ENCODE peak calls at places on chromosomes 13 and 19, in six cellular contexts. G, Q, Z, V, I and R are unnamed samples.

GRCh38 chr13:23547000-23547590 is 23.1 kb upstream of the TNFRSF19 start:
- DNase-seq in I (peak; percentile 9), V (no peak), Q (peak; percentile 51), Z (no peak), G (no peak), R (no peak)

GRCh38 chr13:77009011-77009410 is 17.1 kb downstream of the CLN5 start:
- DNase-seq in V (no peak), G (no peak), I (no peak), Z (no peak), Q (no peak), R (no peak)

GRCh38 chr13:83515267-83515666 is 367.0 kb downstream of the SLITRK1 start:
- DNase-seq in Z (no peak), G (no peak), Q (no peak), I (no peak), V (no peak), R (no peak)

GRCh38 chr19:13152356-13152853 is 2.2 kb downstream of the IER2 start:
- DNase-seq in Z (no peak), G (no peak), V (no peak), I (no peak), Q (no peak), R (no peak)

GRCh38 chr19:9945319-9945966 is 9.1 kb upstream of the OLFM2 start:
- DNase-seq in Q (peak; percentile 57), G (peak; percentile 65), I (peak; percentile 73), V (peak; percentile 98), Z (peak; percentile 83), R (no peak)

GRCh38 chr19:55005684-55006488 is 32.2 kb downstream of the GP6 start:
- DNase-seq in V (no peak), Z (no peak), I (no peak), Q (peak; percentile 83), G (peak; percentile 32), R (peak; percentile 80)

GRCh38 chr19:12364391-12365093 is 941 bp downstream of the ZNF442 start:
- DNase-seq in Z (no peak), V (no peak), I (peak; percentile 15), G (peak; percentile 29), Q (peak; percentile 18), R (no peak)

GRCh38 chr13:42832341-42833153 is 51.2 kb downstream of the FAM216B start:
- DNase-seq in Q (no peak), V (peak; percentile 87), G (no peak), Z (no peak), I (peak; percentile 31), R (peak; percentile 49)

GRCh38 chr13:106836186-106836802 is 268.4 kb upstream of the ARGLU1 start:
- DNase-seq in I (no peak), Q (no peak), V (no peak), G (no peak), Z (no peak), R (no peak)

GRCh38 chr19:50214699-50215543 is 11.5 kb downstream of the MYH14 start:
- DNase-seq in Z (no peak), I (peak; percentile 90), V (no peak), Q (no peak), G (peak; percentile 88), R (no peak)

GRCh38 chr19:49343127-49343526 is 7.9 kb downstream of the CD37 start:
- DNase-seq in Q (no peak), Z (no peak), V (no peak), I (peak; percentile 4), G (no peak), R (no peak)

GRCh38 chr13:24821207-24821606 is 57.2 kb downstream of the RNF17 start:
- DNase-seq in I (no peak), Z (no peak), Q (no peak), G (no peak), V (no peak), R (no peak)

GRCh38 chr13:92225861-92226260 is 827.4 kb downstream of the GPC5 start:
- DNase-seq in I (no peak), Q (no peak), Z (no peak), G (no peak), V (no peak), R (no peak)

GRCh38 chr19:42290523-42291436 is 11.2 kb upstream of the PRR19 start:
- DNase-seq in Z (no peak), G (no peak), Q (peak; percentile 45), I (no peak), V (no peak), R (no peak)

GRCh38 chr19:5154129-5154798 is 185.4 kb downstream of the KDM4B start:
- DNase-seq in Z (no peak), Q (peak; percentile 79), V (no peak), G (peak; percentile 49), I (peak; percentile 38), R (no peak)

GRCh38 chr19:2246801-2247361 is 2.2 kb upstream of the AMH start:
- DNase-seq in V (no peak), Z (no peak), G (no peak), Q (no peak), I (no peak), R (no peak)

GRCh38 chr19:2180881-2181617 is 17.3 kb downstream of the DOT1L start:
- DNase-seq in V (no peak), G (no peak), Z (no peak), Q (peak; percentile 24), I (no peak), R (no peak)

GRCh38 chr13:83881917-83882625 is at the start of gene SLITRK1:
- DNase-seq in G (no peak), Z (no peak), V (peak; percentile 11), I (no peak), Q (peak; percentile 91), R (no peak)

GRCh38 chr13:76048126-76048525 is 412.0 kb downstream of the LMO7 start:
- DNase-seq in I (no peak), G (no peak), V (no peak), Q (no peak), Z (no peak), R (no peak)

GRCh38 chr13:74767031-74767430 is 632.8 kb upstream of the KLF12 start:
- DNase-seq in Q (no peak), Z (no peak), V (no peak), I (no peak), G (no peak), R (no peak)

GRCh38 chr13:50079278-50080157 is 64.3 kb downstream of the KCNRG start:
- DNase-seq in V (no peak), Z (no peak), I (no peak), G (no peak), Q (no peak), R (no peak)

GRCh38 chr13:25882732-25883357 is 169.0 kb downstream of the SHISA2 start:
- DNase-seq in I (no peak), V (no peak), Z (no peak), G (no peak), Q (no peak), R (no peak)

DNA sequence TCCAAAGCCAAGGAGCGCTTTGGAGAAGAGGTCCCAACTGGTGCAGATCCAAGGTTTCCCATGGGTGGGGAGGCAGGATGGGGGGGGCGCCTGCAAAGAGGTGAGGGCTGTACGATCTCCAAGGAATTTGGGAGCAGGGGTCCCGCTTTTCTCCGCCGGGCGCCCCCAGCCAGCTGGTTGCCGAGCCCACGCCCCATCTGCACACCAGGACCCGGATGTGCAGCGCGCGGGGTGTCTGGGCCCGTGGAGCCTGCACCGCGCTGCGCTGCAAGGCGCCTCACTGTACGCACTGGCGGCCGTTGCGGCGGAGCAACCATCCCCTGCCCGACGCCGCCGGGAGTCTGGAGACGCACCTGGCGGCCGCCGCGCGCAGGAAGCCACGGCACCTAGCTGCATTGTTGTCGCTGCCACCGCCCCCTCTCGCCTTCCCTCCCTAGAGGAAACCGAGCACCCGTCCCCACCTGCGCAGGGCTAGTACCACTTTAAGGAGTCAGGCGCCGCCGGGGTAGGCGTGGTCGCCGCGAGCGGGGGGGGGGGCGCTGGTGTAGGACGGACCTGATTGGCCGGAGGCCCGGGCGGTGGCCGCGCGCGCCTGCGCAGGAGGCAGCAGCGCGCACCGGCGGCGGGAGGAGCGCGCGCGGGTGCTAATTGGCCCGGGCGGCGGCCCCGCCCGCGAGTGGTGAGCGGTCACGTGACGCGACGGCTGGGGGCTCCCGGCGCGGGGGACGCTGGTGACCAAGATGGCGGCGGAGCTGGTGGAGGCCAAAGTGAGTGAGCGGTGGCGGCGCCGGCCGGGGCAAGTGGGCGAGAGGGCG is at the start of gene PIAS4:
- DNase-seq in G (peak; percentile 96), Q (peak; percentile 98), I (peak; percentile 96), V (peak; percentile 82), Z (peak; percentile 84), R (peak; percentile 92)
- TF ChIP-seq CTCF in G (no peak), Q (no peak), I (no peak), V (no peak), Z (no peak), R (no peak)

DNA sequence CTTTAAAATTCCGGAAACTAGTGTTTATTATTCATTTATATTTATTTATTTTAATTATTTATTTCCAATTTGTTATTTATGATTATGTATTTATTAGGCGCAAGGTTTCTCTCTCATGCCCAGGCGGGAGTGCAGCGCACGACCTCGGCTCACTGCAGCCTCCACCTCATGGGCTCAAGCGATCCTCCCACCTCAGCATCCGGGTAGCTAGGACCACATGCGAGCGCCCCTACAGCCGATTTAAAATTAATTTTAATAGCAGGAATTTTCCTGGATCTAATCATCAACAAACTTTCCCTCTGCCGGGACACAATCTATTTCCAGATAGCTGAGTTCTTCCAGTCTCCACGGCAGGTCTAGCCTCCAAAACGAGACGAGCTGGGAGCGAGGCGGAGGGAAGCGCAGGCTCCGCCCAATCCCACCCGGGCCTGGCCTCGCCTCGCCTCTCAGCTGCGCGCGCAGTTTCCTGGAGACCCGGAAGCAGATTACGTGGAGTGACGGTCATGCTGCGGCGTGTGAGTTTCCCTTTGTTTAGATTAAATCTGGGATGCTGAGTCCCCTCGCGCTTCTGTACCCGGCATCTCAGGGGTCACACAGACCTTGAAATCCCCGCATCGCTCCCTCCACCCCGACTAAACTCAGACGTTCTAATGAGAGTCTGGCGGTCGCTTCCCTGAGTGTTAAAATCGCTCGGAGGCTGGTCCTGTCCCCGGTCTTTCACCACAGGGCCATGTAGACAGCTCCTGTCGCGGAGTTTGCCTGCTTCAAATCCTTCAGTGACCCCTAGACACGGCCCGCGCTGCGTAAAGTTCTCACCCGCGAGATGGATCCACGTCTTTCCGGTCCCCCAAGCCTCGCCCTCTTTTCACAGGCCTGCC is at the start of gene ZNF880:
- DNase-seq in G (peak; percentile 95), Z (peak; percentile 82), Q (peak; percentile 87), I (peak; percentile 90), V (peak; percentile 80), R (peak; percentile 87)
- TF ChIP-seq CTCF in G (no peak), Z (peak; percentile 25), Q (no peak), I (no peak), V (no peak), R (no peak)

GRCh38 chr19:48186541-48186991 is 16.1 kb downstream of the ZSWIM9 start:
- DNase-seq in I (no peak), Q (no peak), G (no peak), Z (no peak), V (no peak), R (no peak)

GRCh38 chr19:48192750-48193149 is 22.3 kb downstream of the ZSWIM9 start:
- DNase-seq in G (no peak), Q (no peak), I (no peak), V (no peak), Z (no peak), R (no peak)

GRCh38 chr19:48186015-48186414 is 15.5 kb downstream of the ZSWIM9 start:
- DNase-seq in G (no peak), I (no peak), Q (no peak), Z (no peak), V (no peak), R (no peak)

GRCh38 chr19:48194041-48194871 is 23.8 kb downstream of the ZSWIM9 start:
- DNase-seq in Q (peak; percentile 54), Z (no peak), V (no peak), G (no peak), I (no peak), R (no peak)

GRCh38 chr19:48190288-48191284 is 20.1 kb downstream of the ZSWIM9 start:
- DNase-seq in V (no peak), Q (peak; percentile 98), G (no peak), I (peak; percentile 26), Z (no peak), R (no peak)
- TF ChIP-seq CTCF in V (no peak), Q (peak; percentile 75), G (no peak), I (no peak), Z (no peak), R (no peak)

GRCh38 chr19:7779631-7780486 is 16.8 kb downstream of the CLEC4M start:
- DNase-seq in Q (no peak), G (no peak), I (no peak), V (no peak), Z (no peak), R (no peak)
- TF ChIP-seq CTCF in Q (no peak), G (no peak), I (no peak), V (no peak), Z (no peak), R (no peak)